ENCODE peak calls at places on chromosomes 11 and 22, in nine cellular contexts. V is dorsolateral prefrontal cortex; Z is Ammon's horn; B is activated CD4-positive, alpha-beta T cell treated with anti-CD3 and anti-CD28 coated beads, Interleukin-2, amount 10 ng/mL, durations not matched to agents 7 days and 5 days; C is MCF 10A; F is neural crest cell; E is nucleus accumbens; N is epithelial cell of esophagus; L is retinal pigment epithelial cell. A is an unnamed sample.

GRCh38 chr11:86248609-86249008 is 4.1 kb downstream of the EED start:
- DNase-seq in V (no peak), Z (no peak), B (no peak), C (no peak), F (no peak), E (no peak), N (no peak), L (no peak), A (no peak)

GRCh38 chr11:68342459-68343158 is 30.2 kb downstream of the LRP5 start:
- DNase-seq in V (no peak), Z (no peak), B (no peak), C (no peak), F (no peak), E (no peak), N (peak), L (no peak), A (no peak)

GRCh38 chr22:48719978-48720661 is 1107.6 kb downstream of the BRD1 start:
- DNase-seq in V (no peak), Z (no peak), B (no peak), C (no peak), F (no peak), E (no peak), N (no peak), L (no peak), A (no peak)

GRCh38 chr11:76609736-76610370 is 60.7 kb downstream of the LRRC32 start:
- DNase-seq in V (peak), Z (no peak), B (no peak), C (no peak), F (no peak), E (no peak), N (no peak), L (no peak), A (no peak)

GRCh38 chr11:10451399-10452116 is 3.5 kb upstream of the AMPD3 start:
- DNase-seq in V (peak), Z (no peak), B (no peak), C (no peak), F (no peak), E (peak), N (no peak), L (no peak), A (no peak)

GRCh38 chr11:71302534-71302909 is 50.1 kb upstream of the SHANK2 start:
- DNase-seq in V (no peak), Z (no peak), B (no peak), C (no peak), F (no peak), E (no peak), N (no peak), L (no peak), A (no peak)

GRCh38 chr22:50302564-50302963 is 4.9 kb downstream of the PLXNB2 start:
- DNase-seq in V (no peak), Z (no peak), B (no peak), C (no peak), F (no peak), E (no peak), N (no peak), L (no peak), A (no peak)

GRCh38 chr11:123135863-123136446 is 59.1 kb downstream of the CLMP start:
- DNase-seq in V (no peak), Z (no peak), B (no peak), C (no peak), F (no peak), E (no peak), N (no peak), L (no peak), A (no peak)

GRCh38 chr22:45008853-45009751 is 703 bp downstream of the PHF21B start:
- DNase-seq in V (no peak), Z (peak), B (no peak), C (no peak), F (peak), E (peak), N (peak), L (no peak), A (no peak)

A was measured in effector CD8-positive, alpha-beta T cell.